ENCODE peak calls at places on chromosome 14, in four cellular contexts. One of them, this sample, is unnamed.

GRCh38 chr14:99351166-99352007 is 79.4 kb upstream of the BCL11B start:
- DNase-seq in HCT116: no peak
- DNase-seq in HepG2: no peak
- DNase-seq in SK-N-SH: no peak
- DNase-seq in this sample: no peak

GRCh38 chr14:48035836-48036235 is 360.4 kb upstream of the MDGA2 start:
- DNase-seq in HCT116: no peak
- DNase-seq in HepG2: no peak
- DNase-seq in SK-N-SH: no peak
- DNase-seq in this sample: no peak

GRCh38 chr14:58098507-58098906 is 53.5 kb downstream of the ARMH4 start:
- DNase-seq in HCT116: no peak
- DNase-seq in HepG2: no peak
- DNase-seq in SK-N-SH: no peak
- DNase-seq in this sample: no peak

GRCh38 chr14:87888136-87888999 is 104.6 kb downstream of the GALC start:
- DNase-seq in HCT116: no peak
- DNase-seq in HepG2: peak
- DNase-seq in SK-N-SH: peak
- DNase-seq in this sample: peak

GRCh38 chr14:32300146-32300545 is 29.0 kb upstream of the AKAP6 start:
- DNase-seq in HCT116: no peak
- DNase-seq in HepG2: no peak
- DNase-seq in SK-N-SH: no peak
- DNase-seq in this sample: no peak

GRCh38 chr14:60101801-60102200 is 10.1 kb downstream of the PCNX4 start:
- DNase-seq in HCT116: no peak
- DNase-seq in HepG2: no peak
- DNase-seq in SK-N-SH: no peak
- DNase-seq in this sample: no peak

GRCh38 chr14:67964391-67964812 is 144.8 kb downstream of the RAD51B start:
- DNase-seq in HCT116: no peak
- DNase-seq in HepG2: no peak
- DNase-seq in SK-N-SH: no peak
- DNase-seq in this sample: no peak

GRCh38 chr14:29925106-29925722 is 2.4 kb downstream of the PRKD1 start:
- DNase-seq in HCT116: no peak
- DNase-seq in HepG2: no peak
- DNase-seq in SK-N-SH: no peak
- DNase-seq in this sample: no peak

GRCh38 chr14:21978184-21978998 is 304.8 kb upstream of the OR4E1 start:
- DNase-seq in HCT116: peak
- DNase-seq in HepG2: peak
- DNase-seq in SK-N-SH: peak
- DNase-seq in this sample: peak

GRCh38 chr14:23550827-23551265 is 719 bp downstream of the ZFHX2 start:
- DNase-seq in HCT116: no peak
- DNase-seq in HepG2: no peak
- DNase-seq in SK-N-SH: peak
- DNase-seq in this sample: peak

GRCh38 chr14:94517248-94517640 is 8.0 kb upstream of the SERPINA12 start:
- DNase-seq in HCT116: no peak
- DNase-seq in HepG2: no peak
- DNase-seq in SK-N-SH: no peak
- DNase-seq in this sample: no peak

GRCh38 chr14:105477659-105478623 is 3.3 kb downstream of the CRIP2 start:
- DNase-seq in HCT116: no peak
- DNase-seq in HepG2: no peak
- DNase-seq in SK-N-SH: no peak
- DNase-seq in this sample: peak

GRCh38 chr14:100662850-100663527 is 63.7 kb upstream of the DLK1 start:
- DNase-seq in HCT116: peak
- DNase-seq in HepG2: peak
- DNase-seq in SK-N-SH: peak
- DNase-seq in this sample: peak

GRCh38 chr14:104956290-104956890 is 21.8 kb downstream of the AHNAK2 start:
- DNase-seq in HCT116: no peak
- DNase-seq in HepG2: no peak
- DNase-seq in SK-N-SH: no peak
- DNase-seq in this sample: no peak

GRCh38 chr14:39762576-39763401 is 330.6 kb upstream of the FBXO33 start:
- DNase-seq in HCT116: no peak
- DNase-seq in HepG2: peak
- DNase-seq in SK-N-SH: no peak
- DNase-seq in this sample: no peak

GRCh38 chr14:20683125-20683895 is 1.1 kb upstream of the RNASE4 start:
- DNase-seq in HCT116: peak
- DNase-seq in HepG2: peak
- DNase-seq in SK-N-SH: peak
- DNase-seq in this sample: peak

GRCh38 chr14:74980746-74981661 is 21.7 kb upstream of the EIF2B2 start:
- DNase-seq in HCT116: no peak
- DNase-seq in HepG2: no peak
- DNase-seq in SK-N-SH: no peak
- DNase-seq in this sample: no peak

GRCh38 chr14:75825147-75825592 is 156.6 kb downstream of the TGFB3 start:
- DNase-seq in HCT116: no peak
- DNase-seq in HepG2: peak
- DNase-seq in SK-N-SH: no peak
- DNase-seq in this sample: no peak

GRCh38 chr14:75401356-75401755 is 26.5 kb upstream of the JDP2 start:
- DNase-seq in HCT116: no peak
- DNase-seq in HepG2: no peak
- DNase-seq in SK-N-SH: no peak
- DNase-seq in this sample: no peak

GRCh38 chr14:36583242-36584166 is 1.1 kb upstream of the NKX2-8 start:
- DNase-seq in HCT116: no peak
- DNase-seq in HepG2: no peak
- DNase-seq in SK-N-SH: peak
- DNase-seq in this sample: no peak

GRCh38 chr14:56659964-56660551 is 80.5 kb downstream of the TMEM260 start:
- DNase-seq in HCT116: peak
- DNase-seq in HepG2: peak
- DNase-seq in SK-N-SH: peak
- DNase-seq in this sample: peak

GRCh38 chr14:76067536-76067935 is 82.0 kb downstream of the IFT43 start:
- DNase-seq in HCT116: no peak
- DNase-seq in HepG2: no peak
- DNase-seq in SK-N-SH: no peak
- DNase-seq in this sample: no peak

GRCh38 chr14:65346895-65347294 is 65.6 kb upstream of the FUT8 start:
- DNase-seq in HCT116: no peak
- DNase-seq in HepG2: no peak
- DNase-seq in SK-N-SH: no peak
- DNase-seq in this sample: no peak

GRCh38 chr14:105941226-105942166 is 415.1 kb downstream of the TMEM121 start:
- DNase-seq in HCT116: no peak
- DNase-seq in HepG2: no peak
- DNase-seq in SK-N-SH: no peak
- DNase-seq in this sample: no peak

GRCh38 chr14:66483322-66483721 is 2.8 kb upstream of the CCDC196 start:
- DNase-seq in HCT116: no peak
- DNase-seq in HepG2: no peak
- DNase-seq in SK-N-SH: no peak
- DNase-seq in this sample: no peak

GRCh38 chr14:103801459-103801858 is 45.9 kb downstream of the PPP1R13B start:
- DNase-seq in HCT116: no peak
- DNase-seq in HepG2: peak
- DNase-seq in SK-N-SH: no peak
- DNase-seq in this sample: no peak

GRCh38 chr14:101359221-101360044 is 201.9 kb upstream of the DIO3 start:
- DNase-seq in HCT116: no peak
- DNase-seq in HepG2: no peak
- DNase-seq in SK-N-SH: no peak
- DNase-seq in this sample: no peak

GRCh38 chr14:63676615-63677014 is 34.9 kb upstream of the WDR89 start:
- DNase-seq in HCT116: no peak
- DNase-seq in HepG2: no peak
- DNase-seq in SK-N-SH: no peak
- DNase-seq in this sample: no peak

GRCh38 chr14:63673882-63674497 is 32.3 kb upstream of the WDR89 start:
- DNase-seq in HCT116: no peak
- DNase-seq in HepG2: no peak
- DNase-seq in SK-N-SH: no peak
- DNase-seq in this sample: no peak

GRCh38 chr14:63673255-63673654 is 31.6 kb upstream of the WDR89 start:
- DNase-seq in HCT116: no peak
- DNase-seq in HepG2: no peak
- DNase-seq in SK-N-SH: no peak
- DNase-seq in this sample: no peak

GRCh38 chr14:63678538-63678937 is 36.9 kb upstream of the WDR89 start:
- DNase-seq in HCT116: no peak
- DNase-seq in HepG2: no peak
- DNase-seq in SK-N-SH: no peak
- DNase-seq in this sample: no peak

GRCh38 chr14:63677891-63678379 is 36.3 kb upstream of the WDR89 start:
- DNase-seq in HCT116: no peak
- DNase-seq in HepG2: no peak
- DNase-seq in SK-N-SH: no peak
- DNase-seq in this sample: no peak
- TF ChIP-seq ELF1 in HCT116: no peak
- TF ChIP-seq ELF1 in HepG2: no peak
- TF ChIP-seq ELF1 in SK-N-SH: no peak
- TF ChIP-seq ELF1 in this sample: no peak

GRCh38 chr14:50804181-50804721 is 26.7 kb downstream of the NIN start:
- DNase-seq in HCT116: no peak
- DNase-seq in HepG2: no peak
- DNase-seq in SK-N-SH: no peak
- DNase-seq in this sample: no peak

GRCh38 chr14:50808053-50808452 is 22.9 kb downstream of the NIN start:
- DNase-seq in HCT116: no peak
- DNase-seq in HepG2: no peak
- DNase-seq in SK-N-SH: no peak
- DNase-seq in this sample: no peak

GRCh38 chr14:50801706-50802105 is 29.3 kb downstream of the NIN start:
- DNase-seq in HCT116: no peak
- DNase-seq in HepG2: no peak
- DNase-seq in SK-N-SH: no peak
- DNase-seq in this sample: no peak

GRCh38 chr14:50806241-50806933 is 24.6 kb downstream of the NIN start:
- DNase-seq in HCT116: no peak
- DNase-seq in HepG2: no peak
- DNase-seq in SK-N-SH: no peak
- DNase-seq in this sample: no peak

GRCh38 chr14:50805396-50805795 is 25.6 kb downstream of the NIN start:
- DNase-seq in HCT116: no peak
- DNase-seq in HepG2: no peak
- DNase-seq in SK-N-SH: no peak
- DNase-seq in this sample: no peak
- TF ChIP-seq ELF1 in HCT116: no peak
- TF ChIP-seq ELF1 in HepG2: no peak
- TF ChIP-seq ELF1 in SK-N-SH: no peak
- TF ChIP-seq ELF1 in this sample: no peak

DNA sequence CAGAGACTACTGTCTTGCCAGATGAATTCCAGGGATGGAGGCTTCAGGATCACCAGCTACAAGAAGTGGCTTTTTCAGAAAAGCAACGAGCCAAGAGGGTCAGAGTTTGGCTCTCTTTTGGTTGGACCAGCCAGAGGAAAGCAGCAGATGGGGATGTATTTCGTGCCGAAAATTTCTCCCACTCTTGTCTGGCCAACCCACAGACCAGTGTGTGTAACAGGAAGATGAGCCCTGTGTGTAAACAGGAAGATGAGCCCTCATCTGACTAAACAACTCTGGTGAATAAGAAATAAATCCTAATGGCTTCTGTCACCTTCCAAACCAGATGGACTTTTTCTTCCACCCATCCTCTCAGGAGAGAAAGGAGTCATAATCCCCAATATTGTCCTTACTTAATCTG is 13.1 kb downstream of the GPR68 start:
- DNase-seq in HCT116: no peak
- DNase-seq in HepG2: no peak
- DNase-seq in SK-N-SH: no peak
- DNase-seq in this sample: no peak
- TF ChIP-seq ELF1 in HCT116: no peak
- TF ChIP-seq ELF1 in HepG2: no peak
- TF ChIP-seq ELF1 in SK-N-SH: no peak
- TF ChIP-seq ELF1 in this sample: no peak

DNA sequence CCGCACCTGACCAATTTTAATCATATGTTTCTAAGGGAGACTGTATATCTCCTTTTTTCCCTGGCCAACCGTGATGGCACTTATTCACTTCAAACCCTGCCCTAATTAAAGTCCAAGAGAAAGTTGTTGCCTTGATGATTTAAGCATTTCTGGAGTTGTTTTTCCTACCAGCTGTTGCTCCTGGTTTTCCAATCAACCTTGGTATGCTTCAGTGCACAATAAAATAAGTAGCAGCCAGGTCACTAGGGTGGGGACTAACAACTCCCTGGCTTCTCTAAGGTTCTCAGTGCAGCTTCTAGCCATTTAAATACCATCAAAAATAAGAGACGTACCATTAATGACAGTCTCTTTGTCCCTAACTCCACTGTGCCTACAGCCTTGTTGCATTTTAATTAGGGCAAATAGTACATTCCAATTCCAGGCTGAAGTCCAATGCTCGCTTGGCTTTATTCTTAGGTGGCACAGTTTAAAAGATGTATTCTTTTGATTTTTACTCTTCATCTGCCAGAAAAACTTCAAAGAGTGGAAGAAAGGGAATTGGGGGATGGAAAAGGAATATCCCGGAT is 11.8 kb downstream of the STON2 start:
- DNase-seq in HCT116: no peak
- DNase-seq in HepG2: no peak
- DNase-seq in SK-N-SH: no peak
- DNase-seq in this sample: no peak
- TF ChIP-seq ELF1 in HCT116: no peak
- TF ChIP-seq ELF1 in HepG2: no peak
- TF ChIP-seq ELF1 in SK-N-SH: no peak
- TF ChIP-seq ELF1 in this sample: no peak